ENCODE peak calls at places on chromosomes 7 and 10, in six cellular contexts. A is heart left ventricle; B is effector memory CD4-positive, alpha-beta T cell; S is MM.1S; F is cardiac muscle cell; D is prostate gland. H is an unnamed sample. For H3K9me3 and H3K36me3, the result is how much of the 10 kb centered on the place peaks cover.

GRCh38 chr7:159007308-159008054 is 137.2 kb downstream of the VIPR2 start:
- DNase-seq in A (no peak), B (no peak), S (no peak), F (no peak), D (no peak), H (no peak)

GRCh38 chr10:94076325-94076841 is 82.7 kb downstream of the PLCE1 start:
- DNase-seq in A (no peak), B (no peak), S (no peak), F (peak), D (no peak), H (no peak)

GRCh38 chr10:30207485-30208052 is 141.5 kb downstream of the MTPAP start:
- DNase-seq in A (no peak), B (no peak), S (peak), F (peak), D (no peak), H (no peak)

GRCh38 chr7:133009853-133010252 is 72.0 kb downstream of the CHCHD3 start:
- DNase-seq in A (no peak), B (no peak), S (no peak), F (peak), D (no peak), H (no peak)

GRCh38 chr10:110353244-110354119 is 48.8 kb upstream of the SMNDC1 start:
- DNase-seq in A (no peak), B (peak), S (peak), F (peak), D (no peak), H (no peak)

GRCh38 chr7:20491286-20491685 is 124.2 kb upstream of the ABCB5 start:
- DNase-seq in A (no peak), B (no peak), S (no peak), F (no peak), D (no peak), H (no peak)

GRCh38 chr10:70051878-70052277 is 768 bp upstream of the MACROH2A2 start:
- DNase-seq in A (no peak), B (no peak), S (no peak), F (no peak), D (no peak), H (no peak)

GRCh38 chr10:32159264-32159663 is 103.0 kb upstream of the KIF5B start:
- DNase-seq in A (no peak), B (no peak), S (no peak), F (no peak), D (no peak), H (no peak)

GRCh38 chr10:84194424-84195043 is at the start of gene CDHR1:
- DNase-seq in A (peak), B (peak), S (peak), F (peak), D (no peak), H (no peak)

GRCh38 chr7:24819916-24820689 is 62.8 kb upstream of the GSDME start:
- DNase-seq in A (peak), B (peak), S (peak), F (peak), D (peak), H (peak)

GRCh38 chr10:12656518-12657142 is 307.3 kb downstream of the CAMK1D start:
- DNase-seq in A (no peak), B (no peak), S (peak), F (peak), D (peak), H (no peak)

GRCh38 chr7:135143874-135144668 is 3.8 kb upstream of the TMEM140 start:
- DNase-seq in A (no peak), B (no peak), S (no peak), F (peak), D (no peak), H (no peak)

GRCh38 chr7:73828107-73828803 is 2.5 kb upstream of the CLDN4 start:
- DNase-seq in A (no peak), B (no peak), S (no peak), F (peak), D (peak), H (no peak)

GRCh38 chr7:6658618-6659345 is 21.7 kb downstream of the ZNF316 start:
- DNase-seq in A (no peak), B (no peak), S (no peak), F (no peak), D (no peak), H (no peak)

GRCh38 chr7:106867641-106868351 is 2.7 kb downstream of the PIK3CG start:
- DNase-seq in A (no peak), B (no peak), S (no peak), F (no peak), D (no peak), H (peak)

GRCh38 chr10:70598857-70599295 is 3.7 kb downstream of the PRF1 start:
- DNase-seq in A (no peak), B (no peak), S (no peak), F (no peak), D (no peak), H (no peak)

GRCh38 chr7:80641548-80641947 is 3.1 kb downstream of the CD36 start:
- DNase-seq in A (no peak), B (no peak), S (no peak), F (no peak), D (no peak), H (no peak)

GRCh38 chr7:128102490-128103291 is 71.5 kb upstream of the LRRC4 start:
- DNase-seq in A (no peak), B (no peak), S (no peak), F (no peak), D (no peak), H (no peak)

GRCh38 chr7:21383833-21384220 is 44.1 kb upstream of the SP4 start:
- DNase-seq in A (no peak), B (no peak), S (peak), F (no peak), D (no peak), H (no peak)

GRCh38 chr7:150879345-150879744 is 27.0 kb downstream of the AOC1 start:
- DNase-seq in A (no peak), B (no peak), S (no peak), F (peak), D (no peak), H (no peak)

GRCh38 chr10:117997673-117998072 is 49.1 kb downstream of the RAB11FIP2 start:
- DNase-seq in A (no peak), B (no peak), S (no peak), F (no peak), D (no peak), H (no peak)

GRCh38 chr7:2040201-2040892 is 192.4 kb downstream of the MAD1L1 start:
- DNase-seq in A (no peak), B (no peak), S (no peak), F (no peak), D (no peak), H (peak)

GRCh38 chr10:47257396-47258120 is 42.4 kb upstream of the GDF10 start:
- DNase-seq in A (no peak), B (no peak), S (peak), F (peak), D (no peak), H (no peak)

GRCh38 chr7:16739863-16740622 is 13.5 kb upstream of the TSPAN13 start:
- DNase-seq in A (peak), B (no peak), S (no peak), F (peak), D (peak), H (no peak)

GRCh38 chr7:138278601-138279000 is 181.5 kb upstream of the TRIM24 start:
- DNase-seq in A (no peak), B (no peak), S (no peak), F (no peak), D (no peak), H (no peak)
- H3K9me3 ChIP-seq in A (under half), B (under half), S (under half), F (under half), D (under half), H (under half)

DNA sequence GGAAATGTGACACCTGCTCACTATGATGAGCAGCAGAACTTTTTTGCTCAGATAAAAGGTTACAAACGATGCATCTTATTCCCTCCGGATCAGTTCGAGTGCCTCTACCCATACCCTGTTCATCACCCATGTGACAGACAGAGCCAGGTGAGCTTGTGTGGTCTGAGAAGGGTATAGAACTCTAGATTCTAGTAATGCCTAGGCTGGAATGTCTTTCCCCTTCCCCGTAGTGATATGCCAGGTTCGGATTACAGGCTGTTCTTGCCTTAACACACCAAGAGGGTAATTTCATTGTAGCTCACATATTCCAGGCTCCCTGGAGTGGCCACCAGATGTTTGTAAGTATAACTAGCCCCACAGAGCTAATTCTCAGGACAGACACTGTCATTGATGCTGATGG is 9.2 kb downstream of the HIF1AN start:
- DNase-seq in A (no peak), B (no peak), S (no peak), F (no peak), D (no peak), H (no peak)
- H3K36me3 ChIP-seq in A (half or more), B (half or more), S (under half), F (half or more), D (under half), H (half or more)

DNA sequence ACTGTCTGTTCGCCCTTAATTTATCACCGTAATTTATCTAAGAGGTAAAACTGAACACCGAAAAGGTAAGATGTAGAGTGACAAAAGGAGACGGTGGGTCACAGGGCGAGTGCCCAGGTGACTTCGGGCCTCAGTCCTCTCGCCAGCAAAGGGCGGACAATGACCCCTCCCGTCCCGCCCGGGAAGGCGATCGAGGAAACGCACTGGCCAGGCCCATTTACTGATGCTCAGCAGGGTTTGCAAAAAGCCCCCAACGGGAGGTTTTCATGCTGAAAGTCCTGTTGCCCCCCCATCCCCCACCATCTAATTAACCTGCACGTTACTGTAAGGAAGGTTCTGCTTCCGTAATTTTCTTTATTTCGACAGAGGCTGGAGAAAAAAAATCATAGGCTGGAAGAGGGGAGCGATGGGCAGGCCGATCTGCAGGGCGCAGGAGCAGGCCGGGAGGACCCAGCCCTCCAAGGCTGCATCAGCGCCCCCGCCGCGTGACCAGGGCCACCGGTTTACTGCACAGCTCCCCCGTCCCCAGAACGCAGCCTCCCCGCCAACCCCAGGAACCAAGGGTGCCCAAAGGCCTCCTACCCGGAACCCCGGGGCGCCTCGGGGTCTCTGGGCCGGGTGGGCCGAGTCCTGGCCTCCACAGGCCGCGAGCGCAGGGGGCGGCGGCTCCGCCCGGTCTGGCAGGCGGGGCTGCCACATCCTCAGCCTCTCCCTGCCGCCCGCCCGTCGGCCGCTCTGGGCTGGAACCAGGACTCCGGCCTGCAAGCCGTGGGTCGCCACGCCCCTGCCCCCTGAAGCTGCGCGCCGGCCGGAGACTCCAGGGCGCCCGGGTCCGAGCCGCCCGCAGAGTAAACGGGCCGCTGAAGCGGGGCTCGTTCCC is 637 bp downstream of the OAT start:
- DNase-seq in A (peak), B (peak), S (peak), F (peak), D (peak), H (peak)
- H3K27ac ChIP-seq in A (peak), B (peak), S (no peak), F (peak), D (peak), H (peak)

DNA sequence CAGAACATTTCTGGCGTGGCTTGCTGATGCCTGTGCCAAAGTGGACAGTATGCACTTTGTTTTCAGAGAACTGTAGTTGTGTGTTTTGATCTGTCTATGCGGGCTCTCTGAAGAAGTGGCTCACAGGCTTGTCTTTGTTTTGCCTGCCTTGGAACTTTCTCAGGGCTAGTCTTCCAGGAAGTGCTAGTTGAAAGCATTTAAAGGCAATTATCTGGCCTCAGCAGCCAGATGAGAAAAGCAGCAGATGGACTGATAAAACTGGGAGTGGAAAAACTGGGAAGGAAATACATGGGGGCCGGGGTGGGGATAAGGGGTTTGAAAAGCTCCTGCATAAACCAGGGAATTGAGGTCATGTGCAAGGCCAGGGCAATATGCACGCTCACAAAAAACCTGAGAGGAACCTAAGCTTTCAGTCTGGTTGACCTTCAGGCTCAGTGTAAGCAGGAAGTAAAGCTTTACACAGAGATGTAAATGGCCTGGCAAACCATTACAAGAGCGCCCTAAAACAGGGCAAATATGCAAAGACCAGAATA is 94.5 kb downstream of the ZNF33B start:
- DNase-seq in A (no peak), B (no peak), S (no peak), F (no peak), D (no peak), H (no peak)
- H3K9me3 ChIP-seq in A (under half), B (under half), S (under half), F (under half), D (under half), H (under half)

GRCh38 chr10:101444058-101444457 is 90.1 kb downstream of the BTRC start:
- DNase-seq in A (no peak), B (no peak), S (no peak), F (peak), D (no peak), H (no peak)

GRCh38 chr10:101444499-101444898 is 90.5 kb downstream of the BTRC start:
- DNase-seq in A (no peak), B (no peak), S (no peak), F (no peak), D (no peak), H (no peak)

GRCh38 chr10:101447477-101447876 is 93.5 kb downstream of the BTRC start:
- DNase-seq in A (no peak), B (no peak), S (no peak), F (no peak), D (no peak), H (no peak)

GRCh38 chr10:101446947-101447346 is 93.0 kb downstream of the BTRC start:
- DNase-seq in A (peak), B (no peak), S (no peak), F (no peak), D (no peak), H (no peak)

DNA sequence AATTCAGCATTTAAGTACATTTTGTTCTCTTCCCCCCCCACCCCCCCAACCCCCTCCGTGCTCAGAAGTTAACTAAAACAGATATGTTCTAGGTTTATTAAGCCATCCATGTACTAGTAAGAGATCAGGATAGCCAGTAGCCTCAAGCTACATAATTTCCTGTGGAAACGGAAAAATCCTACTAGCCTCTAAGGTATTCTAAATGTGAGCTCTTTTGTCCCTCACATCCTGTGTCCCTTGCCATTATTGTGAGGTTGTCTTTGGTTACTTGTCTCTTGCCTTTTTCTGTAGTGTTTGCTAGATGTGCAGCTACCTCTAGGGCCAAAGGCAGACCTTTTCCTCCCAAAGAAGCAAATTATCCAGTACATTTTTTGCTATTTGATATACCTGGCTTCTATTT is 92.1 kb downstream of the BTRC start:
- DNase-seq in A (no peak), B (no peak), S (no peak), F (no peak), D (no peak), H (no peak)
- H3K36me3 ChIP-seq in A (under half), B (under half), S (under half), F (under half), D (under half), H (under half)

GRCh38 chr7:28986723-28987122 is 28.6 kb upstream of the TRIL start:
- DNase-seq in A (no peak), B (no peak), S (no peak), F (peak), D (no peak), H (no peak)

GRCh38 chr7:28984219-28984618 is 26.1 kb upstream of the TRIL start:
- DNase-seq in A (no peak), B (no peak), S (no peak), F (no peak), D (no peak), H (no peak)

GRCh38 chr7:28986028-28986427 is 27.9 kb upstream of the TRIL start:
- DNase-seq in A (no peak), B (no peak), S (no peak), F (no peak), D (peak), H (no peak)

GRCh38 chr7:28983396-28984190 is 25.5 kb upstream of the TRIL start:
- DNase-seq in A (no peak), B (no peak), S (no peak), F (no peak), D (no peak), H (no peak)

DNA sequence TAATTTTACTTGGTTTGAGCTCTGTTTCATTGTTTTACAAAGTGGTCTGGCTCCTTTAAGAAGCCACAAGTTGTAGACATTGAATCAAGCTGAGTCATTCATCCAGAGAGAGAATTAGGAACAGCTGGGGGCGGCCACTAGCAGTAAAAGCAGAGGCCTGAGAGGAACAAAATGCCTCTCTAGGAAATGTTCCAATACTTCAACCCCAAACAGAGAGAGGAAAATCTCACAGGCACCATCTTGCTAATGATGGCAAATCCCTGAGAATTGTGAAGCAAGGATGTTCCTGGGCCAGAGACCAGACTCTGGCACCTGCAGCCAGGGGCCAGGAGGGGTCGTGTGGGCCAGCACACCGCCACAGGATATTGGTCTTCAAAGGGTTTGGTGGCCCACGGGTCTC is 26.5 kb upstream of the TRIL start:
- DNase-seq in A (peak), B (no peak), S (no peak), F (peak), D (no peak), H (peak)
- H3K27ac ChIP-seq in A (no peak), B (no peak), S (no peak), F (no peak), D (no peak), H (peak)

GRCh38 chr10:79171504-79171903 is 102.7 kb downstream of the ZMIZ1 start:
- DNase-seq in A (no peak), B (no peak), S (no peak), F (no peak), D (no peak), H (no peak)

GRCh38 chr10:79170226-79170752 is 101.5 kb downstream of the ZMIZ1 start:
- DNase-seq in A (no peak), B (no peak), S (no peak), F (no peak), D (no peak), H (no peak)

GRCh38 chr10:79173582-79174262 is 105.0 kb downstream of the ZMIZ1 start:
- DNase-seq in A (no peak), B (no peak), S (no peak), F (no peak), D (no peak), H (no peak)

GRCh38 chr10:79176052-79176501 is 107.3 kb downstream of the ZMIZ1 start:
- DNase-seq in A (no peak), B (no peak), S (no peak), F (no peak), D (no peak), H (no peak)

DNA sequence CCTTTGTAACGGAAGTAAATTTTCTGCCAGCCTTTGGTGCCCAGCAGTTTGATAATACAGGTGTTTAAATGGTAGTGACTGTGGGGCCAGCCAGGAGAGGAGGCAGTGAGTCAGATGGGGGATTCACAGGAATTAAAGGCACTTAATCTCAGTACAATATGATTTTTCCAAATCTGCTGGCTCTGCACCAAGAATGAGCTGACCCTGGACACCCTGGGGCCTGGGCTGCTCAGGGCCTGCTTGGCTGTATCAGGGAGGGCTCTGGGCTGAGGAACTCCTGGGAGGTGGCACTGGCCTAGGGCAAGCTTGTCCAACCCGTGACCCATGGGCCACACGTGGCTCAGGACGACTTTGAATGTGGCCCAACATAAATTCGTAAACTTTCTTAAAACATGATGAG is 104.1 kb downstream of the ZMIZ1 start:
- DNase-seq in A (no peak), B (no peak), S (no peak), F (no peak), D (no peak), H (no peak)
- H3K9me3 ChIP-seq in A (under half), B (under half), S (under half), F (under half), D (under half), H (under half)

H was measured in psoas muscle.